ENCODE peak calls at places on chromosomes 2 and 18, in four cellular contexts. Z, E, R and U are unnamed samples.
A peak's percentile ranks its signal among the peaks of the same experiment; 100 is the strongest.

GRCh38 chr2:54466880-54467279 is 10.8 kb downstream of the SPTBN1 start:
- DNase-seq in Z (no peak), E (no peak), R (no peak), U (no peak)

GRCh38 chr18:75161629-75162028 is 47.3 kb downstream of the PTGR3 start:
- DNase-seq in Z (no peak), E (no peak), R (no peak), U (peak; percentile 15)

GRCh38 chr18:34976899-34977786 is 64.1 kb upstream of the MAPRE2 start:
- DNase-seq in Z (peak; percentile 90), E (peak; percentile 20), R (no peak), U (no peak)

GRCh38 chr2:15943914-15944313 is 3.6 kb downstream of the MYCN start:
- DNase-seq in Z (no peak), E (peak; percentile 37), R (no peak), U (no peak)

GRCh38 chr2:66748939-66749338 is 314.0 kb downstream of the MEIS1 start:
- DNase-seq in Z (no peak), E (no peak), R (no peak), U (no peak)

GRCh38 chr2:68412127-68412819 is 47.2 kb downstream of the PLEK start:
- DNase-seq in Z (no peak), E (no peak), R (no peak), U (no peak)

GRCh38 chr2:160574472-160575140 is 81.0 kb upstream of the RBMS1 start:
- DNase-seq in Z (no peak), E (peak; percentile 81), R (peak; percentile 98), U (peak; percentile 74)

GRCh38 chr2:239865059-239865639 is 160.0 kb downstream of the NDUFA10 start:
- DNase-seq in Z (no peak), E (no peak), R (no peak), U (no peak)

GRCh38 chr2:48346124-48346536 is 183.8 kb upstream of the STON1 start:
- DNase-seq in Z (peak; percentile 73), E (peak; percentile 86), R (no peak), U (peak; percentile 73)

GRCh38 chr2:101770672-101771071 is 73.2 kb downstream of the MAP4K4 start:
- DNase-seq in Z (no peak), E (peak; percentile 62), R (peak; percentile 57), U (peak; percentile 63)

GRCh38 chr2:61463769-61464475 is 7.0 kb downstream of the USP34 start:
- DNase-seq in Z (no peak), E (no peak), R (no peak), U (no peak)

GRCh38 chr2:187372213-187372612 is 75.8 kb downstream of the CALCRL start:
- DNase-seq in Z (no peak), E (peak; percentile 53), R (no peak), U (no peak)

GRCh38 chr18:62017618-62018017 is 124.8 kb upstream of the RNF152 start:
- DNase-seq in Z (no peak), E (no peak), R (no peak), U (no peak)

GRCh38 chr2:202147775-202148174 is 74.7 kb downstream of the KIAA2012 start:
- DNase-seq in Z (no peak), E (peak; percentile 31), R (no peak), U (no peak)

GRCh38 chr2:46241344-46241743 is 55.9 kb upstream of the EPAS1 start:
- DNase-seq in Z (no peak), E (peak; percentile 23), R (peak; percentile 86), U (peak; percentile 26)

GRCh38 chr2:156474316-156474715 is 38.1 kb downstream of the GPD2 start:
- DNase-seq in Z (no peak), E (no peak), R (peak; percentile 83), U (no peak)

GRCh38 chr18:51211552-51211951 is 14.1 kb upstream of the MEX3C start:
- DNase-seq in Z (peak; percentile 68), E (peak; percentile 98), R (peak; percentile 44), U (peak; percentile 84)

GRCh38 chr2:176079285-176079830 is 4.4 kb downstream of the EVX2 start:
- DNase-seq in Z (no peak), E (no peak), R (no peak), U (no peak)

GRCh38 chr18:60182223-60182622 is 190.4 kb downstream of the MC4R start:
- DNase-seq in Z (no peak), E (no peak), R (no peak), U (no peak)

GRCh38 chr2:23904215-23904614 is 22.7 kb downstream of the ATAD2B start:
- DNase-seq in Z (no peak), E (no peak), R (peak; percentile 29), U (no peak)

GRCh38 chr2:2662037-2662846 is 331.2 kb upstream of the MYT1L start:
- DNase-seq in Z (no peak), E (no peak), R (no peak), U (no peak)

GRCh38 chr2:224847961-224848850 is 132.0 kb upstream of the CCDC195 start:
- DNase-seq in Z (peak; percentile 79), E (peak; percentile 93), R (peak; percentile 98), U (peak; percentile 98)

GRCh38 chr18:29979884-29980283 is 1062.7 kb downstream of the DSC3 start:
- DNase-seq in Z (no peak), E (peak; percentile 13), R (no peak), U (peak; percentile 39)

GRCh38 chr2:230269715-230270114 is 44.2 kb downstream of the SP140 start:
- DNase-seq in Z (no peak), E (no peak), R (no peak), U (no peak)

GRCh38 chr2:176650811-176651559 is 381.7 kb downstream of the MTX2 start:
- DNase-seq in Z (no peak), E (no peak), R (no peak), U (no peak)

GRCh38 chr2:3485166-3485565 is 34.2 kb downstream of the ADI1 start:
- DNase-seq in Z (peak; percentile 50), E (no peak), R (no peak), U (no peak)

GRCh38 chr18:76484749-76485387 is 10.2 kb downstream of the ZNF516 start:
- DNase-seq in Z (no peak), E (no peak), R (no peak), U (no peak)

GRCh38 chr2:192194065-192194865 is 468 bp downstream of the TMEFF2 start:
- DNase-seq in Z (peak; percentile 57), E (no peak), R (no peak), U (no peak)

GRCh38 chr2:192195548-192196418 is 1.1 kb upstream of the TMEFF2 start:
- DNase-seq in Z (peak; percentile 59), E (peak; percentile 26), R (peak; percentile 10), U (peak; percentile 46)

GRCh38 chr2:192194866-192195547 is at the start of gene TMEFF2:
- DNase-seq in Z (peak; percentile 70), E (peak; percentile 69), R (no peak), U (peak; percentile 45)

GRCh38 chr2:192196451-192197194 is 1.9 kb upstream of the TMEFF2 start:
- DNase-seq in Z (no peak), E (no peak), R (peak; percentile 10), U (no peak)

DNA sequence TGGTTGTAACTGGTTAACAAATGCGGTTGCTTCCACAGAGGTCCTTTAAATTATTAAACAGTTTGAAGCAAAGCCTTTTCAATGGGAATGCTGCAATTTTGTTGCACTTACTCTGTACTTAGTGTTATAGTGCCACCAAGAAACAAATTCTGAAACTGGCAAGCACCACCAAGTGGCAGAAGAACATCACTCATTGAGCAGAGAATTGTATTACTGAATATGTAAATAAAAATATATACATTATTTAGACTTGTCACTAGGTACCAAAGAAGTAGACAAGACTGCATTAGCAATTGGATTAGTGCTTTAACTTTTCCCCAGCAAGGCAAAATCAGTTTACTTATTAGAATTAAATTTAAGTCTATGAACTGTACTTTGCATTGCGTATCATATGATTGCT is 2.7 kb upstream of the TMEFF2 start:
- DNase-seq in Z (no peak), E (peak; percentile 33), R (peak; percentile 19), U (peak; percentile 40)
- TF ChIP-seq CTCF in Z (no peak), E (peak; percentile 26), R (no peak), U (peak; percentile 29)

GRCh38 chr2:132564065-132564464 is 105.9 kb downstream of the LYPD1 start:
- DNase-seq in Z (no peak), E (no peak), R (no peak), U (no peak)
- TF ChIP-seq CTCF in Z (no peak), E (no peak), R (no peak), U (no peak)

GRCh38 chr2:190591437-190591836 is 56.9 kb upstream of the NEMP2 start:
- DNase-seq in Z (no peak), E (no peak), R (no peak), U (no peak)
- TF ChIP-seq CTCF in Z (no peak), E (no peak), R (no peak), U (no peak)

GRCh38 chr2:27024812-27025211 is 8.0 kb upstream of the TMEM214 start:
- DNase-seq in Z (no peak), E (no peak), R (no peak), U (no peak)

GRCh38 chr2:27023740-27024139 is 9.0 kb upstream of the TMEM214 start:
- DNase-seq in Z (no peak), E (no peak), R (no peak), U (no peak)

GRCh38 chr2:27025281-27025800 is 7.4 kb upstream of the TMEM214 start:
- DNase-seq in Z (no peak), E (no peak), R (no peak), U (no peak)

GRCh38 chr2:27025861-27026851 is 6.6 kb upstream of the TMEM214 start:
- DNase-seq in Z (no peak), E (no peak), R (no peak), U (no peak)

GRCh38 chr2:27024188-27024587 is 8.6 kb upstream of the TMEM214 start:
- DNase-seq in Z (no peak), E (no peak), R (no peak), U (no peak)
- TF ChIP-seq CTCF in Z (no peak), E (peak; percentile 17), R (peak; percentile 17), U (no peak)

GRCh38 chr18:65788373-65788772 is 37.6 kb downstream of the CDH7 start:
- DNase-seq in Z (no peak), E (no peak), R (no peak), U (peak; percentile 25)
- TF ChIP-seq CTCF in Z (no peak), E (no peak), R (no peak), U (no peak)

DNA sequence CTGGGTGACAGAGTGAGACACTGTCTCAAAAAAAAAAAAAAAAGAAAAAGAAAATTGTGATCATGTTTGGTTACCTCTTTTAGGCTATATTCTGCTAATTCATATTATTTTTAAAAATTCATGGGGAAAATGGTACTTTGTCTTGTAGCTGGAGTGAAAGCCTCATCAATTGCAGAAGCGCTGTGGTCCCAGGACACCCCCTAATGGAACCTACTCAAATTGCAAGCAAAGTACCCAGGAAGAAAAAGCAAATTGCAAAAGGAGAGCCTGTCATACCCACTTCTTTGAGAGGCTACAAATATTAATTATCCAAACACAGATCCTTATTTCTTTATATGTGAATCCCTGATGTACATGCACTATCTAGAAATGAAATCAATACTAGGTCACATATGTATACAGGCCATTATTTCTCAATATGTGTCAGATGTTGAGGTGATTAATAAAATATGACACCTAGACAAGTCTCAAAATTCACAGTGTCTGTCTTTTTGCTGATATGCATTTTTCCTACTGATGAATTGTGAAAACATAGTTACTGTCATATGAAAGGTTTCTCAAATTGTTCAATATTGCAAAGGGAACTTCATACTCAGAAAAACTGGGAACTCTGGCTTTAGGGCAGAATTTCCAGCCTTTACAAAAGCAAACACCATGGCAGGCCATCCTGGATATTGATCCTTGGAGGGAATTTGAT is 12.6 kb downstream of the CRACDL start:
- DNase-seq in Z (no peak), E (no peak), R (no peak), U (peak; percentile 20)
- TF ChIP-seq CTCF in Z (no peak), E (peak; percentile 14), R (no peak), U (peak; percentile 26)

GRCh38 chr2:37771600-37772088 is 100.2 kb upstream of the CDC42EP3 start:
- DNase-seq in Z (no peak), E (peak; percentile 89), R (no peak), U (no peak)
- TF ChIP-seq CTCF in Z (no peak), E (no peak), R (no peak), U (no peak)

GRCh38 chr2:26316041-26316440 is 29.9 kb upstream of the SELENOI start:
- DNase-seq in Z (no peak), E (no peak), R (no peak), U (no peak)
- TF ChIP-seq CTCF in Z (no peak), E (peak; percentile 34), R (peak; percentile 35), U (peak; percentile 21)